ENCODE peak calls at places on chromosomes 2 and 18, in nine cellular contexts. M is keratinocyte; J is neural progenitor cell; E is stimulated activated CD4-positive, alpha-beta T cell treated with anti-CD3 and anti-CD28 coated beads, Interleukin-12 subunit alpha, Interleukin-12 subunit beta, amount 100 ng/mL, for 48 hours; Q is ELR; I is central memory CD8-positive, alpha-beta T cell; O is NCI-H2029 treated with DMSO at 0.1 percent for 48 hours; R is AG04450; Z is SHP77. C is an unnamed sample.

GRCh38 chr18:50656841-50657470 is 97.1 kb downstream of the MAPK4 start:
- DNase-seq in M (no peak), J (no peak), E (no peak), Q (no peak), I (no peak), O (no peak), R (no peak), Z (no peak), C (no peak)

GRCh38 chr2:231134910-231135650 is 10.2 kb upstream of the HTR2B start:
- DNase-seq in M (no peak), J (no peak), E (no peak), Q (no peak), I (no peak), O (no peak), R (no peak), Z (no peak), C (peak; percentile 17)

GRCh38 chr2:134131681-134132486 is 122.0 kb upstream of the MGAT5 start:
- DNase-seq in M (peak; percentile 93), J (no peak), E (no peak), Q (no peak), I (no peak), O (no peak), R (no peak), Z (no peak), C (no peak)

GRCh38 chr2:47519147-47519537 is 116.2 kb downstream of the MSH2 start:
- DNase-seq in M (no peak), J (no peak), E (no peak), Q (no peak), I (no peak), O (no peak), R (no peak), Z (no peak), C (no peak)

GRCh38 chr2:68466361-68466777 is 725 bp downstream of the FBXO48 start:
- DNase-seq in M (peak; percentile 73), J (peak; percentile 44), E (peak; percentile 30), Q (peak; percentile 81), I (peak; percentile 43), O (no peak), R (peak; percentile 38), Z (no peak), C (no peak)

GRCh38 chr2:43183743-43184142 is 42.7 kb downstream of the ZFP36L2 start:
- DNase-seq in M (no peak), J (no peak), E (no peak), Q (no peak), I (no peak), O (no peak), R (no peak), Z (no peak), C (no peak)

GRCh38 chr2:132830321-132830720 is 160.3 kb upstream of the LYPD1 start:
- DNase-seq in M (no peak), J (no peak), E (no peak), Q (no peak), I (no peak), O (no peak), R (no peak), Z (no peak), C (no peak)

GRCh38 chr2:134367915-134368911 is 114.3 kb downstream of the MGAT5 start:
- DNase-seq in M (no peak), J (no peak), E (no peak), Q (peak; percentile 33), I (no peak), O (no peak), R (peak; percentile 30), Z (no peak), C (peak; percentile 64)

GRCh38 chr18:36078751-36079529 is 11.6 kb upstream of the RPRD1A start:
- DNase-seq in M (no peak), J (no peak), E (no peak), Q (peak; percentile 25), I (no peak), O (no peak), R (peak; percentile 30), Z (no peak), C (no peak)

GRCh38 chr2:128362889-128363228 is 44.2 kb upstream of the HS6ST1 start:
- DNase-seq in M (no peak), J (peak; percentile 90), E (no peak), Q (peak; percentile 60), I (no peak), O (no peak), R (peak; percentile 51), Z (no peak), C (no peak)

GRCh38 chr2:1538663-1539062 is 125.4 kb downstream of the TPO start:
- DNase-seq in M (no peak), J (peak; percentile 72), E (no peak), Q (peak; percentile 64), I (no peak), O (no peak), R (no peak), Z (peak; percentile 60), C (no peak)

GRCh38 chr2:143261986-143262784 is 133.0 kb downstream of the ARHGAP15 start:
- DNase-seq in M (no peak), J (no peak), E (no peak), Q (no peak), I (peak; percentile 45), O (no peak), R (no peak), Z (no peak), C (no peak)

GRCh38 chr2:148887349-148888002 is 12.4 kb downstream of the KIF5C start:
- DNase-seq in M (no peak), J (no peak), E (no peak), Q (no peak), I (no peak), O (peak; percentile 55), R (no peak), Z (no peak), C (no peak)

C was measured in DMS79.